ENCODE peak calls at places on chromosomes 6 and 20, in nine cellular contexts. One of them, this sample, is unnamed.

GRCh38 chr6:130600880-130601341 is 226.3 kb upstream of the SMLR1 start:
- DNase-seq in stomach: no peak
- DNase-seq in PC-3: peak; percentile 54
- DNase-seq in left ventricle myocardium inferior: no peak
- DNase-seq in sigmoid colon: no peak
- DNase-seq in dorsolateral prefrontal cortex: no peak
- DNase-seq in CD14-positive monocyte: no peak
- DNase-seq in nephron progenitor cell: no peak
- DNase-seq in fibroblast of lung: peak; percentile 34
- DNase-seq in this sample: no peak

GRCh38 chr20:34062651-34063482 is 49.2 kb downstream of the EIF2S2 start:
- DNase-seq in stomach: no peak
- DNase-seq in PC-3: no peak
- DNase-seq in left ventricle myocardium inferior: no peak
- DNase-seq in sigmoid colon: no peak
- DNase-seq in dorsolateral prefrontal cortex: no peak
- DNase-seq in CD14-positive monocyte: no peak
- DNase-seq in nephron progenitor cell: no peak
- DNase-seq in fibroblast of lung: no peak
- DNase-seq in this sample: peak; percentile 17

GRCh38 chr6:53322188-53323029 is 26.3 kb downstream of the ELOVL5 start:
- DNase-seq in stomach: no peak
- DNase-seq in PC-3: no peak
- DNase-seq in left ventricle myocardium inferior: no peak
- DNase-seq in sigmoid colon: no peak
- DNase-seq in dorsolateral prefrontal cortex: no peak
- DNase-seq in CD14-positive monocyte: no peak
- DNase-seq in nephron progenitor cell: no peak
- DNase-seq in fibroblast of lung: peak; percentile 60
- DNase-seq in this sample: no peak

GRCh38 chr6:157966597-157966977 is 15.1 kb upstream of the SYNJ2 start:
- DNase-seq in stomach: no peak
- DNase-seq in PC-3: no peak
- DNase-seq in left ventricle myocardium inferior: no peak
- DNase-seq in sigmoid colon: peak; percentile 35
- DNase-seq in dorsolateral prefrontal cortex: no peak
- DNase-seq in CD14-positive monocyte: no peak
- DNase-seq in nephron progenitor cell: no peak
- DNase-seq in fibroblast of lung: no peak
- DNase-seq in this sample: no peak

GRCh38 chr6:146598785-146599405 is at the start of gene ADGB:
- DNase-seq in stomach: peak; percentile 45
- DNase-seq in PC-3: peak; percentile 68
- DNase-seq in left ventricle myocardium inferior: peak; percentile 64
- DNase-seq in sigmoid colon: no peak
- DNase-seq in dorsolateral prefrontal cortex: peak; percentile 37
- DNase-seq in CD14-positive monocyte: peak; percentile 49
- DNase-seq in nephron progenitor cell: peak; percentile 90
- DNase-seq in fibroblast of lung: peak; percentile 51
- DNase-seq in this sample: no peak

GRCh38 chr6:74096329-74096728 is 400.3 kb downstream of the CD109 start:
- DNase-seq in stomach: no peak
- DNase-seq in PC-3: no peak
- DNase-seq in left ventricle myocardium inferior: no peak
- DNase-seq in sigmoid colon: no peak
- DNase-seq in dorsolateral prefrontal cortex: no peak
- DNase-seq in CD14-positive monocyte: no peak
- DNase-seq in nephron progenitor cell: no peak
- DNase-seq in fibroblast of lung: no peak
- DNase-seq in this sample: no peak

GRCh38 chr6:26222587-26222986 is 135.4 kb downstream of the HFE start:
- DNase-seq in stomach: no peak
- DNase-seq in PC-3: no peak
- DNase-seq in left ventricle myocardium inferior: no peak
- DNase-seq in sigmoid colon: no peak
- DNase-seq in dorsolateral prefrontal cortex: no peak
- DNase-seq in CD14-positive monocyte: no peak
- DNase-seq in nephron progenitor cell: no peak
- DNase-seq in fibroblast of lung: no peak
- DNase-seq in this sample: no peak

GRCh38 chr6:34132486-34133185 is 13.3 kb downstream of the GRM4 start:
- DNase-seq in stomach: no peak
- DNase-seq in PC-3: peak; percentile 58
- DNase-seq in left ventricle myocardium inferior: no peak
- DNase-seq in sigmoid colon: no peak
- DNase-seq in dorsolateral prefrontal cortex: no peak
- DNase-seq in CD14-positive monocyte: no peak
- DNase-seq in nephron progenitor cell: peak; percentile 92
- DNase-seq in fibroblast of lung: peak; percentile 18
- DNase-seq in this sample: peak; percentile 45

GRCh38 chr6:8400663-8401062 is 34.7 kb downstream of the SLC35B3 start:
- DNase-seq in stomach: no peak
- DNase-seq in PC-3: peak; percentile 28
- DNase-seq in left ventricle myocardium inferior: no peak
- DNase-seq in sigmoid colon: no peak
- DNase-seq in dorsolateral prefrontal cortex: no peak
- DNase-seq in CD14-positive monocyte: no peak
- DNase-seq in nephron progenitor cell: no peak
- DNase-seq in fibroblast of lung: no peak
- DNase-seq in this sample: no peak

GRCh38 chr6:163793584-163793983 is 379.1 kb downstream of the QKI start:
- DNase-seq in stomach: no peak
- DNase-seq in PC-3: peak; percentile 35
- DNase-seq in left ventricle myocardium inferior: no peak
- DNase-seq in sigmoid colon: no peak
- DNase-seq in dorsolateral prefrontal cortex: no peak
- DNase-seq in CD14-positive monocyte: no peak
- DNase-seq in nephron progenitor cell: no peak
- DNase-seq in fibroblast of lung: peak; percentile 42
- DNase-seq in this sample: peak; percentile 86

DNA sequence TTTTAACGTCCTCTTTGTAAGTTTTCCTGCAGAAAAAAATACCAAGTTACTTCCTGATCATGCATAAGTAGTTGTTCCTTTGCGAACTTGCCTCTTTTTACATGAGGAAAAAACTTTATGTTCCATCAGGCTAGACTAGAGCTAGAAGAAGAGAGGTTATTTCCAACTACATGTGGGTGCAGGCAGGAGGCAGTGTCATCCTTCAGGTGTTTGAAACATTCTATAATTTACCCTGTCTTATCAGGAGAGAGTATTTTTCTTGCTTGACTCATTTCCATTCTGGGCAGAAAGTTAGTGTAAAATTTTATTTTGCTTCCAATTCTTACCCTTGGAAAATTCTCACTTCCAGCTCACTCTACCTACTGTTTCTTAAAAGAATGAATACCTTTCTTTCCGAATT is 28.5 kb upstream of the EPHA7 start:
- DNase-seq in stomach: no peak
- DNase-seq in PC-3: peak; percentile 27
- DNase-seq in left ventricle myocardium inferior: no peak
- DNase-seq in sigmoid colon: no peak
- DNase-seq in dorsolateral prefrontal cortex: no peak
- DNase-seq in CD14-positive monocyte: no peak
- DNase-seq in nephron progenitor cell: no peak
- DNase-seq in fibroblast of lung: no peak
- DNase-seq in this sample: no peak
- TF ChIP-seq CTCF in stomach: no peak
- TF ChIP-seq CTCF in PC-3: peak; percentile 49
- TF ChIP-seq CTCF in left ventricle myocardium inferior: no peak
- TF ChIP-seq CTCF in sigmoid colon: no peak
- TF ChIP-seq CTCF in dorsolateral prefrontal cortex: no peak
- TF ChIP-seq CTCF in CD14-positive monocyte: no peak
- TF ChIP-seq CTCF in nephron progenitor cell: no peak
- TF ChIP-seq CTCF in fibroblast of lung: no peak
- TF ChIP-seq CTCF in this sample: no peak

DNA sequence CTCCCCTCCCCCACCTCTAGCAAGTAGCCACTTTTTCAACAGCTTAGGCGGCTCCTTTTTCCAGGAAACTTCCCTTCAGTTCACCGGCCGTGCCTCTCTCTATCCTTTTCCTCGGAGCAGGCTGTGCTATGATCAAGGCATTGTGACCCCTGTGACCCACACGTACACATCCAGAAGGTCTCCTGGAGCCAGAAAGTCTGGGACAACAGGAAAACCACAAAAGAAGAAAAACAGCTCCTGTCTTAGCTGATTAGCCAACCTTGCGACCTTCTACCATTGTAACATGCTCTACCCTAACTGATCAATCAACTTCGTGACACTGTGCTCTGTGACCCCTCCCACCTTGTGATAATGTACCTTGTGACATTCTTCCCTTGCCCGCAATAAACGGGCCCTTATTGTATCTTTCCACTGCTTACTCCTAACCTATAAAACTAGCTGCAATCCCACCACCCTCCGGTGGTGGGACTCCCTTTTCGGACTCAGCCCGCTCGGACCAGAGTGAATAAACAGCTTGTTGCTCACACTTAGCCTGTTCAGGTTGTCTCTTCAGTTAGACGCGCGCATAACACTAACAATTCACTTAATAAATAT is 24.2 kb downstream of the ZNF311 start:
- DNase-seq in stomach: no peak
- DNase-seq in PC-3: peak; percentile 90
- DNase-seq in left ventricle myocardium inferior: peak; percentile 20
- DNase-seq in sigmoid colon: no peak
- DNase-seq in dorsolateral prefrontal cortex: peak; percentile 51
- DNase-seq in CD14-positive monocyte: no peak
- DNase-seq in nephron progenitor cell: peak; percentile 73
- DNase-seq in fibroblast of lung: peak; percentile 78
- DNase-seq in this sample: peak; percentile 86
- TF ChIP-seq CTCF in stomach: no peak
- TF ChIP-seq CTCF in PC-3: peak; percentile 49
- TF ChIP-seq CTCF in left ventricle myocardium inferior: peak; percentile 42
- TF ChIP-seq CTCF in sigmoid colon: peak; percentile 35
- TF ChIP-seq CTCF in dorsolateral prefrontal cortex: no peak
- TF ChIP-seq CTCF in CD14-positive monocyte: peak; percentile 28
- TF ChIP-seq CTCF in nephron progenitor cell: peak; percentile 45
- TF ChIP-seq CTCF in fibroblast of lung: peak; percentile 46
- TF ChIP-seq CTCF in this sample: peak; percentile 35

GRCh38 chr6:98975331-98975891 is 27.7 kb upstream of the FBXL4 start:
- DNase-seq in stomach: no peak
- DNase-seq in PC-3: no peak
- DNase-seq in left ventricle myocardium inferior: no peak
- DNase-seq in sigmoid colon: no peak
- DNase-seq in dorsolateral prefrontal cortex: no peak
- DNase-seq in CD14-positive monocyte: no peak
- DNase-seq in nephron progenitor cell: no peak
- DNase-seq in fibroblast of lung: no peak
- DNase-seq in this sample: no peak

GRCh38 chr6:98971303-98971702 is 23.6 kb upstream of the FBXL4 start:
- DNase-seq in stomach: no peak
- DNase-seq in PC-3: no peak
- DNase-seq in left ventricle myocardium inferior: no peak
- DNase-seq in sigmoid colon: no peak
- DNase-seq in dorsolateral prefrontal cortex: no peak
- DNase-seq in CD14-positive monocyte: no peak
- DNase-seq in nephron progenitor cell: no peak
- DNase-seq in fibroblast of lung: no peak
- DNase-seq in this sample: no peak

GRCh38 chr6:98974309-98974708 is 26.6 kb upstream of the FBXL4 start:
- DNase-seq in stomach: no peak
- DNase-seq in PC-3: no peak
- DNase-seq in left ventricle myocardium inferior: no peak
- DNase-seq in sigmoid colon: no peak
- DNase-seq in dorsolateral prefrontal cortex: no peak
- DNase-seq in CD14-positive monocyte: no peak
- DNase-seq in nephron progenitor cell: no peak
- DNase-seq in fibroblast of lung: no peak
- DNase-seq in this sample: no peak

GRCh38 chr6:98973571-98973970 is 25.8 kb upstream of the FBXL4 start:
- DNase-seq in stomach: no peak
- DNase-seq in PC-3: no peak
- DNase-seq in left ventricle myocardium inferior: no peak
- DNase-seq in sigmoid colon: no peak
- DNase-seq in dorsolateral prefrontal cortex: no peak
- DNase-seq in CD14-positive monocyte: no peak
- DNase-seq in nephron progenitor cell: no peak
- DNase-seq in fibroblast of lung: no peak
- DNase-seq in this sample: no peak

DNA sequence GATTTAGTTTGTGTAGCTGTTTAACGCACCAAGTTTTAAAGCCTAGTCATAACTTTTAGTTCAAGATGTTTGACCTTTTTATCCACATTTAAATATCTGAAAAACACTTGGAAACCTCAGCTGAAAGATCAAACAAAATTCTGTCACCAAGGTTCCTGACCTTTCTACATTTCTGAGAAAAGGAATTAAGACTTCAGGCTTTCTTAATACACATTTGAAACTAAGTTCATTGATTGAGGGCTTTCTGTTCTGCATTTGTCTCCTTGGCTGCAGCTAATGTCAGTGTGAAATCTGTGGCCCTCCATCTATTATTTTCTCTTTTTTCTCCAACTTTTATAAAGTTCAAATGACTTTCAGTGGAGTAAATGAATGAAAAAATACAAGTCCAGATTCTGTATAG is 22.7 kb upstream of the FBXL4 start:
- DNase-seq in stomach: no peak
- DNase-seq in PC-3: no peak
- DNase-seq in left ventricle myocardium inferior: no peak
- DNase-seq in sigmoid colon: no peak
- DNase-seq in dorsolateral prefrontal cortex: no peak
- DNase-seq in CD14-positive monocyte: no peak
- DNase-seq in nephron progenitor cell: no peak
- DNase-seq in fibroblast of lung: no peak
- DNase-seq in this sample: no peak
- TF ChIP-seq CTCF in stomach: no peak
- TF ChIP-seq CTCF in PC-3: no peak
- TF ChIP-seq CTCF in left ventricle myocardium inferior: no peak
- TF ChIP-seq CTCF in sigmoid colon: no peak
- TF ChIP-seq CTCF in dorsolateral prefrontal cortex: no peak
- TF ChIP-seq CTCF in CD14-positive monocyte: no peak
- TF ChIP-seq CTCF in nephron progenitor cell: no peak
- TF ChIP-seq CTCF in fibroblast of lung: no peak
- TF ChIP-seq CTCF in this sample: no peak

GRCh38 chr6:100677240-100677639 is 203.9 kb downstream of the ASCC3 start:
- DNase-seq in stomach: no peak
- DNase-seq in PC-3: no peak
- DNase-seq in left ventricle myocardium inferior: no peak
- DNase-seq in sigmoid colon: no peak
- DNase-seq in dorsolateral prefrontal cortex: no peak
- DNase-seq in CD14-positive monocyte: no peak
- DNase-seq in nephron progenitor cell: no peak
- DNase-seq in fibroblast of lung: no peak
- DNase-seq in this sample: no peak

GRCh38 chr6:100673641-100674040 is 207.5 kb downstream of the ASCC3 start:
- DNase-seq in stomach: no peak
- DNase-seq in PC-3: no peak
- DNase-seq in left ventricle myocardium inferior: no peak
- DNase-seq in sigmoid colon: no peak
- DNase-seq in dorsolateral prefrontal cortex: no peak
- DNase-seq in CD14-positive monocyte: no peak
- DNase-seq in nephron progenitor cell: no peak
- DNase-seq in fibroblast of lung: no peak
- DNase-seq in this sample: no peak

DNA sequence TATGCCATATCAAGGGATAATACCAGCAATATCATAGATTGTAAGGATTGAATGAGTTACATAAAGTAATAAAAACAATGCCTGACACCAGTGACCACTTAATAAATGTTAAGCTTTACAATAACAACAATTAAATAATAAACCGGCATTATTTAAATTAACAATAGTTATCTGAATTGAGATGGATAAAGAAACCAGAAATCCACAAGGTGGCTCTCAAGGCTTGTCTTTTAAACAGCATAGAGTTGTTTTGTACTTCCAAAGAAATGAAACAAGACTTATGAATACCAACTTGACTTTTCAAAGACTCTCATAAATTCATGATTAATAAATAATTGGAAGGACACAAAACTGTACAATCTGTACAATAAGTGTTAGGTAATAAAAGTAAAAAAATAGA is 203.1 kb downstream of the ASCC3 start:
- DNase-seq in stomach: no peak
- DNase-seq in PC-3: no peak
- DNase-seq in left ventricle myocardium inferior: no peak
- DNase-seq in sigmoid colon: no peak
- DNase-seq in dorsolateral prefrontal cortex: no peak
- DNase-seq in CD14-positive monocyte: no peak
- DNase-seq in nephron progenitor cell: no peak
- DNase-seq in fibroblast of lung: peak; percentile 39
- DNase-seq in this sample: no peak
- TF ChIP-seq CTCF in stomach: no peak
- TF ChIP-seq CTCF in PC-3: peak; percentile 40
- TF ChIP-seq CTCF in left ventricle myocardium inferior: peak; percentile 28
- TF ChIP-seq CTCF in sigmoid colon: no peak
- TF ChIP-seq CTCF in dorsolateral prefrontal cortex: no peak
- TF ChIP-seq CTCF in CD14-positive monocyte: no peak
- TF ChIP-seq CTCF in nephron progenitor cell: peak; percentile 10
- TF ChIP-seq CTCF in fibroblast of lung: peak; percentile 15
- TF ChIP-seq CTCF in this sample: no peak